ENCODE peak calls at places on chromosome 7, in eight cellular contexts. D is NB4, T is Caco-2, A is spleen, L is mammary epithelial cell, O is A549, Z is progenitor cell of endocrine pancreas, X is prostate gland. I is an unnamed sample.

GRCh38 chr7:1284743-1285458 is 52.2 kb downstream of the UNCX start:
- DNase-seq in D (no peak), T (no peak), A (peak; percentile 37), L (no peak), O (no peak), Z (no peak), X (no peak), I (no peak)

GRCh38 chr7:6121141-6121540 is 90.0 kb downstream of the ANKRD61 start:
- DNase-seq in D (peak; percentile 23), T (no peak), A (no peak), L (peak; percentile 35), O (peak; percentile 39), Z (no peak), X (no peak), I (no peak)

GRCh38 chr7:102439963-102440795 is 6.8 kb downstream of the ORAI2 start:
- DNase-seq in D (no peak), T (peak; percentile 68), A (no peak), L (peak; percentile 56), O (peak; percentile 70), Z (no peak), X (peak; percentile 61), I (no peak)

GRCh38 chr7:25389489-25390106 is 161.3 kb upstream of the NPVF start:
- DNase-seq in D (peak; percentile 65), T (no peak), A (no peak), L (peak; percentile 32), O (peak; percentile 54), Z (no peak), X (no peak), I (no peak)

GRCh38 chr7:151382079-151382885 is 27.6 kb downstream of the WDR86 start:
- DNase-seq in D (no peak), T (no peak), A (peak; percentile 76), L (no peak), O (no peak), Z (no peak), X (no peak), I (no peak)

GRCh38 chr7:109375857-109376256 is 806.2 kb downstream of the DNAJB9 start:
- DNase-seq in D (no peak), T (no peak), A (no peak), L (no peak), O (no peak), Z (no peak), X (no peak), I (no peak)

GRCh38 chr7:130689683-130690082 is 3.3 kb upstream of the TSGA13 start:
- DNase-seq in D (no peak), T (no peak), A (no peak), L (no peak), O (peak; percentile 2), Z (no peak), X (no peak), I (no peak)

GRCh38 chr7:133479456-133480097 is 226.7 kb downstream of the EXOC4 start:
- DNase-seq in D (no peak), T (no peak), A (no peak), L (no peak), O (no peak), Z (no peak), X (no peak), I (no peak)

GRCh38 chr7:110119883-110120581 is 970.9 kb upstream of the LRRN3 start:
- DNase-seq in D (peak; percentile 12), T (peak; percentile 32), A (no peak), L (peak; percentile 55), O (peak; percentile 8), Z (no peak), X (no peak), I (no peak)

GRCh38 chr7:11416641-11417040 is 415.4 kb downstream of the THSD7A start:
- DNase-seq in D (no peak), T (no peak), A (no peak), L (no peak), O (no peak), Z (no peak), X (no peak), I (no peak)

GRCh38 chr7:44322631-44323363 is 2.6 kb downstream of the CAMK2B start:
- DNase-seq in D (no peak), T (no peak), A (no peak), L (no peak), O (no peak), Z (no peak), X (no peak), I (no peak)

GRCh38 chr7:64555046-64555445 is 7.8 kb downstream of the ZNF680 start:
- DNase-seq in D (no peak), T (no peak), A (no peak), L (no peak), O (no peak), Z (no peak), X (no peak), I (no peak)

GRCh38 chr7:98907570-98907969 is 29.2 kb downstream of the TRRAP start:
- DNase-seq in D (no peak), T (no peak), A (no peak), L (no peak), O (peak; percentile 17), Z (no peak), X (no peak), I (no peak)
- TF ChIP-seq CTCF in D (no peak), T (no peak), A (no peak), L (no peak), O (no peak), Z (no peak), X (no peak), I (no peak)

GRCh38 chr7:75878769-75879596 is at the start of gene RHBDD2:
- DNase-seq in D (peak; percentile 95), T (peak; percentile 95), A (peak; percentile 98), L (peak; percentile 90), O (peak; percentile 92), Z (peak; percentile 93), X (peak; percentile 94), I (peak; percentile 97)
- TF ChIP-seq CTCF in D (no peak), T (no peak), A (peak; percentile 26), L (peak; percentile 28), O (no peak), Z (no peak), X (no peak), I (no peak)

GRCh38 chr7:127587663-127588018 is 570 bp upstream of the ARF5 start:
- DNase-seq in D (no peak), T (no peak), A (peak; percentile 89), L (no peak), O (no peak), Z (no peak), X (no peak), I (peak; percentile 10)

GRCh38 chr7:127588019-127588696 is at the start of gene ARF5:
- DNase-seq in D (peak; percentile 90), T (peak; percentile 88), A (peak; percentile 98), L (peak; percentile 75), O (peak; percentile 74), Z (peak; percentile 90), X (peak; percentile 86), I (peak; percentile 94)

GRCh38 chr7:127591189-127591588 is 2.3 kb upstream of the FSCN3 start:
- DNase-seq in D (no peak), T (no peak), A (no peak), L (no peak), O (no peak), Z (no peak), X (no peak), I (no peak)

GRCh38 chr7:127589901-127590300 is 1.7 kb downstream of the ARF5 start:
- DNase-seq in D (no peak), T (no peak), A (no peak), L (no peak), O (no peak), Z (no peak), X (no peak), I (no peak)

DNA sequence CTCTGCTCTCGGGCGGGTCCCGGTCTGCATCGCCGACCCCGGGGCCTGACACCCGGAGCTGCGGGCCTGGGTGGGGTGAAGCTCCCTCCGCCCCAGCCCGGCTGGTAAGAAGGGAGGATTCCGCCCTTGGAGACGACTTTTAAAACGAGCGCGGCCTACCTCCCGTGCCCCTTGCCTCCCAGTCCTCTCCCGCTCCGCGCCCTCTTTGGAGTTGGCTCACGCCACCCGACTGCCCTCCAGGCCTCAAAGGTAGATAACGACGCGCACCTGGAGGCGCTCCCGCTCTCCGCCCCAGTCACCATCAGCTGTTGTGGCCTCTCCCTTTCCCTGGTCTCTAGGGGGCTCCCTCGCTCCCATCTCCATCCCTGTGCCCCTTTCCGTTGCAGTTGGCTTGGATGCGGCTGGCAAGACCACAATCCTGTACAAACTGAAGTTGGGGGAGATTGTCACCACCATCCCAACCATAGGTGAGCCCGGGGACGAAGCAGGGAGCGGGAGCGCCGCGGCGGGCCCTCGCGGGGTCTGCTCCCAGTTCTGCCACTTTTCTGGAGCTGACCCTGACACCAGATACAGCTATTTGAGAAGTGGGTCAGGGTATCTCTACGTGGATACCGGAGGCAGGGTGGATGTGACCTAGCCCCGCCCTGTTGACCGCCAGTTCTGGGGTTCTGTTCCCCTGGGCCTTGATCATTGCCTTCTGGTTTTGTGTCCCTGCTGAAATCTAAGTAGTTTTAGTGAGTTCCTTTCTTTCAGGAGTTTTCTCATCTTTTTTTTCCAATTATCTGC is 679 bp downstream of the ARF5 start:
- DNase-seq in D (peak; percentile 66), T (peak; percentile 81), A (no peak), L (peak; percentile 55), O (peak; percentile 60), Z (peak; percentile 52), X (peak; percentile 62), I (peak; percentile 66)
- TF ChIP-seq CTCF in D (peak; percentile 57), T (peak; percentile 28), A (no peak), L (peak; percentile 64), O (peak; percentile 65), Z (peak; percentile 63), X (peak; percentile 28), I (peak; percentile 28)

DNA sequence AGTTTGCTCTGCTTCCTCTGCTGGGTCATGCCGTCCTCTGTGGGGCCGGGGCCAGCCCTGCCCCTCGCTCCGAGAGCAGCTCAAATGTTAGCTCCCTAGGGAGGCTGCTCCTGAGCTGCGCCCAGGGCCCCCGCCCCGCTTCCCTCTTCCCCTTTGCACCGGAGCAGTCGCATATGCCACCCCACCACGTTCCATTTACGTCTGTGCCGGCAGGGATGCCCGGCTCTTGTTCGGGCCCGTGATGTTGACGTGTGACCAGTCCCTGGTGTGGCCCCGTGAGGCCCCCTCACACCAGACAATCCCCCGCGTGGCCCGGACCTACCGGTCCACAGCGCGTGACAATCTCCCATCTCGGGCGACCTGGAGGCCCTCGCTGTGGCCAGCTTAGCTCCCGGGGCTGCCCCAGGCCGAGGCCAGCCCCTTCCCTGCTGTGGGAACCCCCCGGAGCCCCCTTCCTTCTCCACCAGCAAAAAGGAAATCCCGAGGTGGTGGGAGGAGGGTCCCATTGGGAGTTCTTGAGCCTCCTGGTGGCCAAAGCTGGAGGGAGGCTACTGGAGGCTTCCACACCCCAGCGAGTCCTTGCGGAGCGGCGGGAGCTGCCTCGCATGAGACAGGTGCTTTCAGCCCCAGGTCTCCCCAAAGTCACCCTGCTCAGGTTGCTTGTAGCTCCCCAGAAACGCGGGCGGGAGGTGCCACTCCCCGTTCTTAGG is 15.2 kb downstream of the FAM20C start:
- DNase-seq in D (no peak), T (no peak), A (no peak), L (no peak), O (no peak), Z (no peak), X (no peak), I (peak; percentile 43)
- TF ChIP-seq CTCF in D (no peak), T (no peak), A (no peak), L (no peak), O (no peak), Z (peak; percentile 47), X (no peak), I (peak; percentile 31)

GRCh38 chr7:149334219-149334618 is 72.2 kb downstream of the ZNF783 start:
- DNase-seq in D (no peak), T (no peak), A (no peak), L (no peak), O (peak; percentile 28), Z (no peak), X (no peak), I (no peak)
- TF ChIP-seq CTCF in D (no peak), T (no peak), A (no peak), L (peak; percentile 8), O (no peak), Z (no peak), X (no peak), I (no peak)